ENCODE peak calls at places on chromosomes 13 and 19, in five cellular contexts. One of them, this sample, is unnamed. For H3K36me3, the result is how much of the 10 kb centered on the place peaks cover.

GRCh38 chr13:43111887-43112400 is 88.6 kb downstream of the DNAJC15 start:
- DNase-seq in Peyer's patch: no peak
- DNase-seq in breast epithelium: no peak
- DNase-seq in heart left ventricle: no peak
- DNase-seq in transverse colon: no peak
- DNase-seq in this sample: no peak

GRCh38 chr13:72383646-72384045 is 343.8 kb downstream of the MZT1 start:
- DNase-seq in Peyer's patch: no peak
- DNase-seq in breast epithelium: no peak
- DNase-seq in heart left ventricle: no peak
- DNase-seq in transverse colon: no peak
- DNase-seq in this sample: no peak

GRCh38 chr13:94784066-94784465 is 71.7 kb upstream of the SOX21 start:
- DNase-seq in Peyer's patch: no peak
- DNase-seq in breast epithelium: no peak
- DNase-seq in heart left ventricle: no peak
- DNase-seq in transverse colon: no peak
- DNase-seq in this sample: no peak

GRCh38 chr19:52028780-52029123 is 573 bp upstream of the ZNF614 start:
- DNase-seq in Peyer's patch: no peak
- DNase-seq in breast epithelium: no peak
- DNase-seq in heart left ventricle: no peak
- DNase-seq in transverse colon: no peak
- DNase-seq in this sample: no peak

GRCh38 chr19:43799502-43800142 is 2.6 kb downstream of the LYPD5 start:
- DNase-seq in Peyer's patch: no peak
- DNase-seq in breast epithelium: no peak
- DNase-seq in heart left ventricle: no peak
- DNase-seq in transverse colon: peak
- DNase-seq in this sample: no peak

GRCh38 chr19:21321996-21322395 is 7.2 kb downstream of the ZNF708 start:
- DNase-seq in Peyer's patch: no peak
- DNase-seq in breast epithelium: no peak
- DNase-seq in heart left ventricle: no peak
- DNase-seq in transverse colon: no peak
- DNase-seq in this sample: no peak

GRCh38 chr13:49810825-49811526 is 18.5 kb upstream of the KPNA3 start:
- DNase-seq in Peyer's patch: no peak
- DNase-seq in breast epithelium: no peak
- DNase-seq in heart left ventricle: no peak
- DNase-seq in transverse colon: no peak
- DNase-seq in this sample: peak

GRCh38 chr19:39738809-39739208 is 980 bp upstream of the CLC start:
- DNase-seq in Peyer's patch: no peak
- DNase-seq in breast epithelium: no peak
- DNase-seq in heart left ventricle: no peak
- DNase-seq in transverse colon: no peak
- DNase-seq in this sample: no peak

GRCh38 chr19:17679526-17680234 is 8.5 kb downstream of the UNC13A start:
- DNase-seq in Peyer's patch: no peak
- DNase-seq in breast epithelium: no peak
- DNase-seq in heart left ventricle: no peak
- DNase-seq in transverse colon: no peak
- DNase-seq in this sample: no peak

GRCh38 chr13:31073859-31074718 is 87.6 kb downstream of the HSPH1 start:
- DNase-seq in Peyer's patch: no peak
- DNase-seq in breast epithelium: no peak
- DNase-seq in heart left ventricle: no peak
- DNase-seq in transverse colon: no peak
- DNase-seq in this sample: no peak

GRCh38 chr13:47250141-47250540 is 353.3 kb upstream of the HTR2A start:
- DNase-seq in Peyer's patch: no peak
- DNase-seq in breast epithelium: no peak
- DNase-seq in heart left ventricle: no peak
- DNase-seq in transverse colon: no peak
- DNase-seq in this sample: no peak

GRCh38 chr13:22218784-22219183 is 547.9 kb downstream of the FGF9 start:
- DNase-seq in Peyer's patch: no peak
- DNase-seq in breast epithelium: no peak
- DNase-seq in heart left ventricle: no peak
- DNase-seq in transverse colon: no peak
- DNase-seq in this sample: no peak

GRCh38 chr13:108947551-108948030 is 318.2 kb downstream of the MYO16 start:
- DNase-seq in Peyer's patch: no peak
- DNase-seq in breast epithelium: no peak
- DNase-seq in heart left ventricle: no peak
- DNase-seq in transverse colon: no peak
- DNase-seq in this sample: no peak

GRCh38 chr13:98896083-98896867 is 81.6 kb downstream of the DOCK9 start:
- DNase-seq in Peyer's patch: no peak
- DNase-seq in breast epithelium: no peak
- DNase-seq in heart left ventricle: no peak
- DNase-seq in transverse colon: no peak
- DNase-seq in this sample: no peak
- H3K36me3 ChIP-seq in Peyer's patch: under half
- H3K36me3 ChIP-seq in breast epithelium: under half
- H3K36me3 ChIP-seq in heart left ventricle: half or more
- H3K36me3 ChIP-seq in transverse colon: under half
- H3K36me3 ChIP-seq in this sample: under half

GRCh38 chr19:56760842-56761241 is 79.7 kb downstream of the PEG3 start:
- DNase-seq in Peyer's patch: no peak
- DNase-seq in breast epithelium: no peak
- DNase-seq in heart left ventricle: no peak
- DNase-seq in transverse colon: no peak
- DNase-seq in this sample: no peak
- TF ChIP-seq POLR2A in Peyer's patch: no peak
- TF ChIP-seq POLR2A in breast epithelium: no peak
- TF ChIP-seq POLR2A in heart left ventricle: no peak
- TF ChIP-seq POLR2A in transverse colon: no peak
- TF ChIP-seq POLR2A in this sample: no peak

GRCh38 chr19:49536921-49537462 is 9.2 kb downstream of the RCN3 start:
- DNase-seq in Peyer's patch: no peak
- DNase-seq in breast epithelium: no peak
- DNase-seq in heart left ventricle: no peak
- DNase-seq in transverse colon: no peak
- DNase-seq in this sample: no peak

GRCh38 chr19:49530708-49531107 is 2.9 kb downstream of the RCN3 start:
- DNase-seq in Peyer's patch: no peak
- DNase-seq in breast epithelium: no peak
- DNase-seq in heart left ventricle: no peak
- DNase-seq in transverse colon: no peak
- DNase-seq in this sample: no peak

GRCh38 chr19:49538643-49539042 is 10.8 kb downstream of the RCN3 start:
- DNase-seq in Peyer's patch: no peak
- DNase-seq in breast epithelium: no peak
- DNase-seq in heart left ventricle: no peak
- DNase-seq in transverse colon: no peak
- DNase-seq in this sample: no peak

GRCh38 chr19:49533551-49534488 is 6.0 kb downstream of the RCN3 start:
- DNase-seq in Peyer's patch: peak
- DNase-seq in breast epithelium: peak
- DNase-seq in heart left ventricle: peak
- DNase-seq in transverse colon: peak
- DNase-seq in this sample: peak

GRCh38 chr19:49534632-49535385 is 7.0 kb downstream of the RCN3 start:
- DNase-seq in Peyer's patch: no peak
- DNase-seq in breast epithelium: no peak
- DNase-seq in heart left ventricle: no peak
- DNase-seq in transverse colon: no peak
- DNase-seq in this sample: no peak
- H3K4me3 ChIP-seq in Peyer's patch: peak
- H3K4me3 ChIP-seq in breast epithelium: no peak
- H3K4me3 ChIP-seq in heart left ventricle: peak
- H3K4me3 ChIP-seq in transverse colon: no peak
- H3K4me3 ChIP-seq in this sample: peak

DNA sequence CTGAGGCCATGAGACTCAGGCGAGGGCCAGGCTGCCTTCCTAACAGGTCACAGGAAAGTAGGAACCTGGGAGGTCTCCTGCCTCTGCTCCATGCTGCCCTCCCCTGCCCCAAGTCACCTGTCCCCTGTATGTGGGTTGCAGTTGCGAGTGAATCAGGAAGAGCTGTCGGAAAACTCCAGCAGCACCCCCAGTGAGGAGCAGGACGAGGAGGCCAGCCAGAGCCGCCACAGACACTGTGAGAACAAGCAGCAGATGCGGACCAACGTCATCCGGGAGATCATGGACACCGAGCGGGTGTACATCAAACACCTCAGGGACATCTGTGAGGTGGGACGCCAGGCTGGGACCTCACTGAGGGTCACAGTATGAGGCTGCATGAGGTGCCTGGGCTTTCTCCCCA is 22.8 kb upstream of the C1QTNF9 start:
- DNase-seq in Peyer's patch: no peak
- DNase-seq in breast epithelium: no peak
- DNase-seq in heart left ventricle: no peak
- DNase-seq in transverse colon: no peak
- DNase-seq in this sample: no peak
- H3K36me3 ChIP-seq in Peyer's patch: half or more
- H3K36me3 ChIP-seq in breast epithelium: under half
- H3K36me3 ChIP-seq in heart left ventricle: half or more
- H3K36me3 ChIP-seq in transverse colon: under half
- H3K36me3 ChIP-seq in this sample: under half

GRCh38 chr19:3274245-3275067 is 50.0 kb downstream of the CELF5 start:
- DNase-seq in Peyer's patch: no peak
- DNase-seq in breast epithelium: no peak
- DNase-seq in heart left ventricle: no peak
- DNase-seq in transverse colon: no peak
- DNase-seq in this sample: no peak

GRCh38 chr19:3276341-3276799 is 51.9 kb downstream of the CELF5 start:
- DNase-seq in Peyer's patch: no peak
- DNase-seq in breast epithelium: no peak
- DNase-seq in heart left ventricle: no peak
- DNase-seq in transverse colon: peak
- DNase-seq in this sample: no peak

GRCh38 chr19:3275068-3275582 is 50.7 kb downstream of the CELF5 start:
- DNase-seq in Peyer's patch: no peak
- DNase-seq in breast epithelium: no peak
- DNase-seq in heart left ventricle: no peak
- DNase-seq in transverse colon: no peak
- DNase-seq in this sample: no peak

GRCh38 chr19:3277649-3278048 is 53.2 kb downstream of the CELF5 start:
- DNase-seq in Peyer's patch: no peak
- DNase-seq in breast epithelium: no peak
- DNase-seq in heart left ventricle: no peak
- DNase-seq in transverse colon: no peak
- DNase-seq in this sample: no peak

DNA sequence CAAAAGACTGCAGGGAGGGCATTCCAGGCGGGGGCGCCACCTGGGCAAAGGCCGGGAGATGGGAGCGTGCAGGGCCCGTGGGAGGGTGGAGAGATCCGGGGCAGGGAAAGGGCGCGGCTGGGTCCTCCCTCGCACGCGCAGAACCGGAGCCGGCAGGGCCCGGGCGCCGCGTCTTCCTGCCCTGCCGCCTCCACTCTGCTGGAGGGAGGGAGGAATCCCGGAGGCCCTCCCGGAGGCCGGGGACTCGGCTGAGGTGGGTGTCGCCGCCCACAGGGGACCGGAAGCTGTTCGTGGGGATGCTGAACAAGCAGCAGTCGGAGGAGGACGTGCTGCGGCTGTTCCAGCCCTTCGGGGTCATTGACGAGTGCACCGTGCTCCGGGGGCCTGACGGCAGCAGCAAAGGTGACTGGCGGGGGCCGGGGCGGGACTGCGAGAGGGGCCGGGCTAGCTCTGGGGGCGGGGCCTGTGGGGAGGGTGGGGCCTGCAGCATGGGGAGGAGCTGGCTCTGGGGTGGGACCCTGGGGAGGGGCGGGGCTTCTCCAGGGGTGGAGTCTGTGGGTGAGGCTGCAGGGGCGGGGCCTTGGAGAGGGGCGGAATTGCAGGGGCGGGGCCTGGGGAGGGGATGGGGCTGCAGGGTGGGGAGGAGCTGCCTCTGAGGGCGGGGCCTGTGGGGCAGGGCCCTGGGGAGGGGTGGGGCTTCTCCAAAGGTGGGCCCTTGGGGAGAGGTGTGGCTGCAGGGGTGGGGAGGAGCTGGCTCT is 51.3 kb downstream of the CELF5 start:
- DNase-seq in Peyer's patch: peak
- DNase-seq in breast epithelium: peak
- DNase-seq in heart left ventricle: peak
- DNase-seq in transverse colon: peak
- DNase-seq in this sample: no peak
- TF ChIP-seq POLR2A in Peyer's patch: no peak
- TF ChIP-seq POLR2A in breast epithelium: no peak
- TF ChIP-seq POLR2A in heart left ventricle: no peak
- TF ChIP-seq POLR2A in transverse colon: no peak
- TF ChIP-seq POLR2A in this sample: no peak

GRCh38 chr19:11165486-11166030 is 10.0 kb upstream of the SPC24 start:
- DNase-seq in Peyer's patch: no peak
- DNase-seq in breast epithelium: no peak
- DNase-seq in heart left ventricle: no peak
- DNase-seq in transverse colon: no peak
- DNase-seq in this sample: no peak
- H3K4me3 ChIP-seq in Peyer's patch: no peak
- H3K4me3 ChIP-seq in breast epithelium: no peak
- H3K4me3 ChIP-seq in heart left ventricle: peak
- H3K4me3 ChIP-seq in transverse colon: no peak
- H3K4me3 ChIP-seq in this sample: peak

This sample was measured in gastrocnemius medialis.